ENCODE peak calls at places on chromosomes 6 and 20, in four cellular contexts. One of them, this sample, is unnamed.

GRCh38 chr20:59525500-59526241 is 78.7 kb upstream of the PHACTR3 start:
- DNase-seq in GDM1: no peak
- DNase-seq in B cell: no peak
- DNase-seq in ACHN: peak; percentile 48
- DNase-seq in this sample: peak; percentile 60

GRCh38 chr20:47568019-47568418 is 66.3 kb downstream of the NCOA3 start:
- DNase-seq in ACHN: no peak
- DNase-seq in B cell: no peak
- DNase-seq in GDM1: no peak
- DNase-seq in this sample: no peak

GRCh38 chr20:58693226-58694006 is 816 bp downstream of the NPEPL1 start:
- DNase-seq in ACHN: peak; percentile 8
- DNase-seq in B cell: no peak
- DNase-seq in GDM1: no peak
- DNase-seq in this sample: peak; percentile 48

GRCh38 chr20:37305079-37305478 is 15.6 kb downstream of the MANBAL start:
- DNase-seq in B cell: no peak
- DNase-seq in GDM1: no peak
- DNase-seq in ACHN: no peak
- DNase-seq in this sample: no peak

GRCh38 chr6:113645576-113645970 is 211.6 kb upstream of the MARCKS start:
- DNase-seq in GDM1: no peak
- DNase-seq in ACHN: peak; percentile 62
- DNase-seq in B cell: no peak
- DNase-seq in this sample: no peak

GRCh38 chr6:8434727-8435092 is 635 bp downstream of the SLC35B3 start:
- DNase-seq in B cell: no peak
- DNase-seq in GDM1: no peak
- DNase-seq in ACHN: no peak
- DNase-seq in this sample: no peak

GRCh38 chr20:51510169-51510568 is 32.4 kb downstream of the NFATC2 start:
- DNase-seq in ACHN: no peak
- DNase-seq in GDM1: no peak
- DNase-seq in B cell: no peak
- DNase-seq in this sample: no peak

GRCh38 chr6:108117427-108118358 is 43.2 kb upstream of the OSTM1 start:
- DNase-seq in ACHN: peak; percentile 52
- DNase-seq in B cell: no peak
- DNase-seq in GDM1: peak; percentile 30
- DNase-seq in this sample: peak; percentile 83

GRCh38 chr6:129598244-129599187 is 111.5 kb downstream of the ARHGAP18 start:
- DNase-seq in ACHN: peak; percentile 77
- DNase-seq in B cell: peak; percentile 43
- DNase-seq in GDM1: peak; percentile 37
- DNase-seq in this sample: peak; percentile 58

GRCh38 chr6:143482593-143482992 is 28.9 kb downstream of the FUCA2 start:
- DNase-seq in ACHN: no peak
- DNase-seq in GDM1: no peak
- DNase-seq in B cell: no peak
- DNase-seq in this sample: no peak